ENCODE peak calls at places on chromosomes 1 and 21, in five cellular contexts. One of them, this sample, is unnamed.

GRCh38 chr1:22598736-22599135 is 35.4 kb downstream of the EPHA8 start:
- DNase-seq in small intestine: no peak
- DNase-seq in SHP77: no peak
- DNase-seq in mesendoderm: no peak
- DNase-seq in NCI-H2171: no peak
- DNase-seq in this sample: no peak

GRCh38 chr1:217542136-217542777 is 88.6 kb downstream of the GPATCH2 start:
- DNase-seq in mesendoderm: no peak
- DNase-seq in NCI-H2171: no peak
- DNase-seq in SHP77: no peak
- DNase-seq in small intestine: no peak
- DNase-seq in this sample: no peak

GRCh38 chr21:14693997-14694396 is 147.9 kb upstream of the SAMSN1 start:
- DNase-seq in mesendoderm: no peak
- DNase-seq in small intestine: no peak
- DNase-seq in SHP77: no peak
- DNase-seq in NCI-H2171: no peak
- DNase-seq in this sample: no peak

GRCh38 chr1:8165595-8166360 is 139.7 kb upstream of the ERRFI1 start:
- DNase-seq in small intestine: no peak
- DNase-seq in NCI-H2171: no peak
- DNase-seq in mesendoderm: peak; percentile 86
- DNase-seq in SHP77: no peak
- DNase-seq in this sample: peak; percentile 23

GRCh38 chr1:147772540-147772939 is 12.1 kb upstream of the GJA5 start:
- DNase-seq in mesendoderm: no peak
- DNase-seq in small intestine: no peak
- DNase-seq in SHP77: no peak
- DNase-seq in NCI-H2171: no peak
- DNase-seq in this sample: no peak

GRCh38 chr1:1833916-1834325 is 55.7 kb upstream of the NADK start:
- DNase-seq in NCI-H2171: no peak
- DNase-seq in mesendoderm: peak; percentile 30
- DNase-seq in small intestine: no peak
- DNase-seq in SHP77: no peak
- DNase-seq in this sample: peak; percentile 56

GRCh38 chr1:247047702-247048101 is 30.9 kb downstream of the ZNF670 start:
- DNase-seq in small intestine: no peak
- DNase-seq in SHP77: no peak
- DNase-seq in mesendoderm: peak; percentile 40
- DNase-seq in NCI-H2171: no peak
- DNase-seq in this sample: no peak

GRCh38 chr1:27471476-27471875 is 18.5 kb downstream of the WASF2 start:
- DNase-seq in NCI-H2171: no peak
- DNase-seq in SHP77: no peak
- DNase-seq in small intestine: no peak
- DNase-seq in mesendoderm: no peak
- DNase-seq in this sample: no peak

GRCh38 chr1:154193821-154194220 is 1.9 kb upstream of the TPM3 start:
- DNase-seq in small intestine: peak; percentile 38
- DNase-seq in NCI-H2171: no peak
- DNase-seq in mesendoderm: no peak
- DNase-seq in SHP77: peak; percentile 88
- DNase-seq in this sample: no peak

GRCh38 chr1:53025778-53026131 is 36.3 kb upstream of the PODN start:
- DNase-seq in mesendoderm: no peak
- DNase-seq in NCI-H2171: no peak
- DNase-seq in small intestine: no peak
- DNase-seq in SHP77: no peak
- DNase-seq in this sample: no peak

GRCh38 chr1:234603221-234604204 is 6.5 kb downstream of the IRF2BP2 start:
- DNase-seq in small intestine: peak; percentile 63
- DNase-seq in NCI-H2171: no peak
- DNase-seq in SHP77: no peak
- DNase-seq in mesendoderm: no peak
- DNase-seq in this sample: peak; percentile 41

GRCh38 chr1:89125571-89126233 is at the start of gene GBP2:
- DNase-seq in mesendoderm: peak; percentile 19
- DNase-seq in small intestine: peak; percentile 86
- DNase-seq in SHP77: no peak
- DNase-seq in NCI-H2171: no peak
- DNase-seq in this sample: peak; percentile 59

GRCh38 chr1:166900987-166901386 is 24.9 kb upstream of the TADA1 start:
- DNase-seq in mesendoderm: peak; percentile 77
- DNase-seq in NCI-H2171: no peak
- DNase-seq in small intestine: no peak
- DNase-seq in SHP77: no peak
- DNase-seq in this sample: peak; percentile 29

GRCh38 chr1:16018749-16019515 is 1.1 kb upstream of the HSPB7 start:
- DNase-seq in SHP77: peak; percentile 36
- DNase-seq in mesendoderm: no peak
- DNase-seq in small intestine: no peak
- DNase-seq in NCI-H2171: no peak
- DNase-seq in this sample: no peak

GRCh38 chr1:65527672-65528071 is 107.2 kb downstream of the LEPR start:
- DNase-seq in small intestine: no peak
- DNase-seq in mesendoderm: no peak
- DNase-seq in SHP77: no peak
- DNase-seq in NCI-H2171: no peak
- DNase-seq in this sample: no peak

GRCh38 chr1:72827285-72827684 is 544.9 kb upstream of the NEGR1 start:
- DNase-seq in mesendoderm: peak; percentile 70
- DNase-seq in NCI-H2171: no peak
- DNase-seq in small intestine: no peak
- DNase-seq in SHP77: no peak
- DNase-seq in this sample: peak; percentile 17

GRCh38 chr1:72140222-72140621 is 142.1 kb downstream of the NEGR1 start:
- DNase-seq in small intestine: no peak
- DNase-seq in NCI-H2171: no peak
- DNase-seq in mesendoderm: peak; percentile 19
- DNase-seq in SHP77: no peak
- DNase-seq in this sample: peak; percentile 18

GRCh38 chr1:173193639-173194038 is 13.5 kb downstream of the TNFSF4 start:
- DNase-seq in NCI-H2171: no peak
- DNase-seq in SHP77: no peak
- DNase-seq in small intestine: no peak
- DNase-seq in mesendoderm: no peak
- DNase-seq in this sample: no peak

GRCh38 chr1:171252482-171252881 is 4.2 kb downstream of the FMO1 start:
- DNase-seq in NCI-H2171: no peak
- DNase-seq in mesendoderm: no peak
- DNase-seq in small intestine: peak; percentile 12
- DNase-seq in SHP77: no peak
- DNase-seq in this sample: no peak

This sample was measured in ACHN.